ENCODE peak calls at places on chromosome 2, in six cellular contexts. Q is psoas muscle, Y is H9, H is tibial artery, M is neural progenitor cell, Z is body of pancreas. D is an unnamed sample. For H3K4me1, the result is how much of the 10 kb centered on the place peaks cover.

GRCh38 chr2:149720615-149721014 is 133.0 kb upstream of the MMADHC start:
- DNase-seq in M (no peak), Q (no peak), Y (no peak), Z (no peak), H (no peak), D (no peak)

GRCh38 chr2:97907667-97908066 is 88.1 kb downstream of the TMEM131 start:
- DNase-seq in H (no peak), Y (no peak), Z (no peak), Q (no peak), M (no peak), D (no peak)

GRCh38 chr2:126822115-126822514 is 76.6 kb upstream of the TEX51 start:
- DNase-seq in H (no peak), Z (no peak), M (no peak), Y (no peak), Q (no peak), D (no peak)

GRCh38 chr2:199258291-199258690 is 199.4 kb downstream of the SATB2 start:
- DNase-seq in M (no peak), Q (no peak), Z (no peak), Y (no peak), H (no peak), D (no peak)

GRCh38 chr2:84362541-84362940 is 96.5 kb downstream of the SUCLG1 start:
- DNase-seq in H (no peak), Y (no peak), Q (no peak), M (no peak), Z (no peak), D (no peak)

GRCh38 chr2:38215993-38216392 is 140.0 kb upstream of the CYP1B1 start:
- DNase-seq in H (no peak), Z (no peak), M (no peak), Q (no peak), Y (no peak), D (no peak)

GRCh38 chr2:18834341-18834740 is 245.0 kb upstream of the NT5C1B start:
- DNase-seq in M (no peak), Y (no peak), H (no peak), Z (no peak), Q (no peak), D (no peak)

GRCh38 chr2:46309052-46309953 is 12.1 kb downstream of the EPAS1 start:
- DNase-seq in M (no peak), Y (no peak), H (no peak), Q (no peak), Z (no peak), D (no peak)

GRCh38 chr2:16099326-16099725 is 159.0 kb downstream of the MYCN start:
- DNase-seq in Q (no peak), M (no peak), Z (no peak), H (no peak), Y (no peak), D (no peak)

GRCh38 chr2:8310557-8311455 is 371.1 kb upstream of the ID2 start:
- DNase-seq in Q (no peak), M (no peak), Y (peak), Z (no peak), H (no peak), D (no peak)

GRCh38 chr2:240645346-240646060 is 20.2 kb downstream of the GPR35 start:
- DNase-seq in Q (peak), Y (peak), M (no peak), H (peak), Z (no peak), D (no peak)

GRCh38 chr2:102895386-102895785 is 133.6 kb downstream of the TMEM182 start:
- DNase-seq in M (no peak), Y (peak), Q (no peak), H (no peak), Z (no peak), D (no peak)

GRCh38 chr2:35454966-35455638 is 900.5 kb upstream of the CRIM1 start:
- DNase-seq in Y (peak), Q (no peak), H (no peak), M (no peak), Z (no peak), D (no peak)

GRCh38 chr2:100058014-100058310 is 84.4 kb downstream of the AFF3 start:
- DNase-seq in M (no peak), Q (no peak), Z (no peak), Y (no peak), H (no peak), D (no peak)

GRCh38 chr2:145961846-145962245 is 1441.9 kb upstream of the ZEB2 start:
- DNase-seq in Q (no peak), H (no peak), M (no peak), Z (no peak), Y (no peak), D (no peak)

GRCh38 chr2:28394331-28394877 is 1.7 kb downstream of the FOSL2 start:
- DNase-seq in H (peak), Z (peak), Q (peak), Y (no peak), M (no peak), D (no peak)

GRCh38 chr2:188078544-188078943 is 213.1 kb upstream of the GULP1 start:
- DNase-seq in Z (no peak), H (no peak), Q (no peak), Y (no peak), M (no peak), D (no peak)

GRCh38 chr2:112493048-112493447 is 11.1 kb downstream of the TTL start:
- DNase-seq in Y (no peak), H (no peak), Q (no peak), Z (no peak), M (no peak), D (no peak)

GRCh38 chr2:96888082-96889011 is 18.5 kb upstream of the SEMA4C start:
- DNase-seq in Z (peak), H (peak), Y (no peak), Q (peak), M (no peak), D (no peak)
- H3K27ac ChIP-seq in Z (no peak), H (peak), Y (no peak), Q (peak), M (no peak), D (peak)

GRCh38 chr2:86227685-86228084 is 28.4 kb downstream of the MRPL35 start:
- DNase-seq in Z (no peak), Q (no peak), H (no peak), M (no peak), Y (no peak), D (no peak)
- H3K4me1 ChIP-seq in Z (under half), Q (under half), H (under half), M (under half), Y (under half), D (under half)

DNA sequence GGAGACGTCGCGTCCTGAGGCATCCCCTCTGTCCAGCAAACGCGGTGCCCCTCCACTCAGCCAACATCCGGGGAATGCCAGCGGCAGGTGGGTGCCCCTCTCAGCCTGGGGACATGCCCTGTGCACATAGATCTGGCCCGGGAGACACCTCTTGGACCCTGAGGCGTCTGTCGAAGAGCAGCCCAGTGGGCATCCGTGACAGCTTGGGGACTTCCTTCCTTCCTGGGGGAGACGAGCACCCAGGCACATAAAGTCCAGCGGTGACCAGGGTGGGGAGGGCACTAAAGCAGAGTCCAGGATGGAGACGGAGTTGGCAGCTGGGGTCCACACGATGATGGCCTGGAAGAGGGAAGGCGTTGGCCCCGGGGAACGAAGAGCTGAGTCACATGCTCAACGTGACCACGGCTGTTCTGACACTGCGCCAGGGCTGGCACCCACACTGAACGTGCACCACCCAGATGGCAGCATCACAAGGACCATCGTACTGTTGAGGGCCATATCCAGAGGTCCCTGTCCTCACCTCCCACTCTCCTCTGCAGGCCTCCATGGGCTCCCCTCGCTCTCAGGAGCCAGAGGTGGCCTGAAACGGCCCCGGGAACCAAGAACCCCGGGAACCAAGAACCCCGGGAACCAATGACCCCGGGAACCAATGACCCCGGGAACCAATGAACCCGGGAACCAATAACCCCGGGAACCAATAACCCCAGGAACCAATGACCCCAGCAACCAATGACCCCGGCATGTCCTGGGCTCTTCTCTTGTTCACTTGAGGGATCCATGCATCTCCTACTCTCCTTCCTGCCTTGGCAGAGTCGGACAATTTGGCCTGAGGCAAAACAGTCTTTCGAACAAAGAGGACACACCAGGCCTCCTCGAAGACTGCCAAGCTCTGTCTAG is 22.6 kb downstream of the HDAC4 start:
- DNase-seq in Y (no peak), Z (no peak), H (peak), M (no peak), Q (peak), D (no peak)
- H3K27ac ChIP-seq in Y (no peak), Z (no peak), H (no peak), M (no peak), Q (no peak), D (no peak)

DNA sequence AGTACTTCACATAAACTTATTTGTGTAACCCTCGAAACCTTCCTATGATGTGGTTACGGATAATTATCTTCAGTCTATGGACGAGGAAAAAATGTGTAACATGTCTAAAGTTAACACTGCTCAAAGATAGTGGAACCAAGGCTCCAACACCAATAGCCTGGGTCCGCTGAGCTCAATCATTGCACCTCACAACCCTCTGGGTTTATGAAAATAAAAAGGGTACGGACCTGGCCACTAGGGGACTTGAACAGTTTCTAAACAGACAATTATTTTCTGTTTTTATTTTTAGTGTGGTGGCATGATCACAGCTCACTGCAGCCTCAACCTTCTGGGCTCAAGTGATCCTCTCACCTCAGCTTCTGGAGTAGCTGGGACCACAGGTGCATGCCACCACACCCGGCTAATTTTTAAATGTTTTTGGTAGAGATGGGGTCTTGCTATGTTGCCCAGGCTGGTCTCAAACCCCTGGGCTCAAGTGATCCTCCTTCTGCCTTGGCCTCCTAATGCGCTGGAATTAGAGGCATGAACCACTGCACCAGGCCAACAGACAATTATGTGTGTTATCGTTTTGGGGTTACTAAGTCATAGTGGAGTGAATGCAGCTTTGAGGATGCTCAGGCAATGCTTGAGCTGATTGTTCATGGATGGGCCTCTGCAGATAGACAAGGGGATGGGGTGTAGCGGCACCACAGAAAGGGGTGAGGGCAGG is 10.1 kb downstream of the CASP8 start:
- DNase-seq in Q (no peak), H (no peak), Z (no peak), M (no peak), Y (no peak), D (no peak)
- H3K4me1 ChIP-seq in Q (under half), H (under half), Z (under half), M (under half), Y (under half), D (under half)

GRCh38 chr2:39494784-39495251 is 57.7 kb upstream of the MAP4K3 start:
- DNase-seq in Y (no peak), M (peak), Z (no peak), Q (no peak), H (no peak), D (no peak)
- H3K27ac ChIP-seq in Y (no peak), M (no peak), Z (peak), Q (peak), H (no peak), D (no peak)

GRCh38 chr2:3294066-3294465 is 83.6 kb downstream of the EIPR1 start:
- DNase-seq in M (no peak), Y (no peak), H (no peak), Q (no peak), Z (no peak), D (no peak)
- H3K4me1 ChIP-seq in M (under half), Y (under half), H (under half), Q (under half), Z (under half), D (under half)